ENCODE peak calls at places on chromosomes 7 and 10, in nine cellular contexts. Q, H, V, D, Z, U, T, Y and R are unnamed samples.

GRCh38 chr10:3761916-3762708 is 22.9 kb downstream of the KLF6 start:
- DNase-seq in H (no peak), Q (no peak), Y (no peak), T (no peak), Z (no peak), U (no peak), V (no peak), D (no peak), R (no peak)

GRCh38 chr10:17113889-17114288 is 15.7 kb downstream of the CUBN start:
- DNase-seq in T (no peak), Q (peak), Y (no peak), Z (peak), U (no peak), V (peak), H (no peak), D (peak), R (no peak)

GRCh38 chr10:100697070-100697469 is 48.3 kb upstream of the PAX2 start:
- DNase-seq in Y (peak), V (no peak), Q (peak), U (no peak), H (no peak), D (peak), T (peak), Z (no peak), R (no peak)

GRCh38 chr10:26755443-26755903 is 58.0 kb downstream of the PDSS1 start:
- DNase-seq in U (no peak), H (no peak), Y (peak), T (peak), Q (peak), V (no peak), D (peak), Z (no peak), R (no peak)

GRCh38 chr7:101838837-101839483 is 21.5 kb downstream of the CUX1 start:
- DNase-seq in Y (no peak), Q (no peak), Z (no peak), D (no peak), T (no peak), V (no peak), U (no peak), H (no peak), R (no peak)

GRCh38 chr10:93818086-93818485 is 60.4 kb downstream of the LGI1 start:
- DNase-seq in H (no peak), Q (no peak), T (no peak), Z (no peak), V (no peak), D (no peak), U (no peak), Y (no peak), R (no peak)

GRCh38 chr7:51104278-51104677 is 212.3 kb downstream of the COBL start:
- DNase-seq in Z (no peak), D (no peak), U (no peak), Q (no peak), H (no peak), T (no peak), Y (no peak), V (no peak), R (no peak)

GRCh38 chr10:36759111-36759805 is 366.1 kb upstream of the ANKRD30A start:
- DNase-seq in D (peak), Q (peak), Y (no peak), V (no peak), T (no peak), Z (no peak), U (no peak), H (no peak), R (no peak)